ENCODE peak calls at places on chromosome 7, in ten cellular contexts. O is A549, X is HCT116, S is SK-N-SH, N is endothelial cell of umbilical vein, R is H1, L is WTC11, F is HepG2, B is K562, M is GM12878. V is an unnamed sample.

GRCh38 chr7:129829677-129830631 is 122.8 kb downstream of the UBE2H start:
- DNase-seq in S (peak), X (peak), L (peak), O (peak), F (peak), M (no peak), B (peak), R (peak), N (peak), V (peak)

GRCh38 chr7:26346611-26347200 is 55.0 kb downstream of the SNX10 start:
- DNase-seq in M (no peak), S (no peak), F (no peak), O (no peak), R (no peak), N (no peak), L (no peak), B (no peak), X (peak), V (no peak)

GRCh38 chr7:7257899-7258692 is 75.8 kb downstream of the C1GALT1 start:
- DNase-seq in O (no peak), B (no peak), N (no peak), L (no peak), F (no peak), R (no peak), S (no peak), X (no peak), M (peak), V (peak)

GRCh38 chr7:129664029-129665012 is 52.8 kb downstream of the NRF1 start:
- DNase-seq in B (peak), L (no peak), S (peak), N (peak), F (peak), R (no peak), M (peak), O (peak), X (peak), V (peak)

GRCh38 chr7:33805630-33806233 is 99.6 kb upstream of the BMPER start:
- DNase-seq in O (no peak), B (no peak), L (no peak), X (no peak), S (no peak), M (no peak), F (no peak), N (peak), R (no peak), V (no peak)

GRCh38 chr7:152872745-152873118 is 113.2 kb downstream of the ACTR3B start:
- DNase-seq in R (no peak), X (no peak), F (no peak), L (no peak), B (no peak), S (no peak), O (no peak), M (no peak), N (no peak), V (no peak)

GRCh38 chr7:116674508-116675173 is 2.6 kb downstream of the MET start:
- DNase-seq in M (no peak), F (no peak), B (no peak), N (peak), R (no peak), L (no peak), O (peak), X (no peak), S (no peak), V (no peak)

GRCh38 chr7:137421389-137421788 is 77.9 kb upstream of the PTN start:
- DNase-seq in B (no peak), N (no peak), L (no peak), M (no peak), R (no peak), X (no peak), O (no peak), S (no peak), F (no peak), V (no peak)

GRCh38 chr7:118186491-118186890 is 2.5 kb downstream of the LSM8 start:
- DNase-seq in M (no peak), S (no peak), X (no peak), B (no peak), O (no peak), L (no peak), N (no peak), R (no peak), F (no peak), V (peak)

GRCh38 chr7:2701832-2702593 is 14.0 kb downstream of the AMZ1 start:
- DNase-seq in M (no peak), X (no peak), O (no peak), S (peak), R (no peak), L (no peak), N (no peak), B (no peak), F (no peak), V (no peak)

GRCh38 chr7:36216063-36216684 is 63.1 kb downstream of the EEPD1 start:
- DNase-seq in L (no peak), S (no peak), M (no peak), X (no peak), F (peak), B (no peak), N (no peak), R (no peak), O (no peak), V (no peak)

GRCh38 chr7:7795736-7796135 is 77.3 kb upstream of the RPA3 start:
- DNase-seq in R (no peak), X (peak), F (peak), M (no peak), B (no peak), O (peak), S (no peak), N (peak), L (no peak), V (peak)

GRCh38 chr7:87370660-87371180 is 25.3 kb downstream of the CROT start:
- DNase-seq in M (no peak), X (no peak), O (no peak), B (no peak), N (peak), F (peak), S (no peak), L (no peak), R (no peak), V (peak)

GRCh38 chr7:75914655-75915415 is at the start of gene POR:
- DNase-seq in N (peak), O (peak), F (peak), R (peak), B (peak), M (peak), S (peak), L (peak), X (peak), V (peak)
- TF ChIP-seq CTCF in N (no peak), O (no peak), F (peak), R (no peak), B (peak), M (no peak), S (no peak), L (no peak), X (no peak), V (no peak)

DNA sequence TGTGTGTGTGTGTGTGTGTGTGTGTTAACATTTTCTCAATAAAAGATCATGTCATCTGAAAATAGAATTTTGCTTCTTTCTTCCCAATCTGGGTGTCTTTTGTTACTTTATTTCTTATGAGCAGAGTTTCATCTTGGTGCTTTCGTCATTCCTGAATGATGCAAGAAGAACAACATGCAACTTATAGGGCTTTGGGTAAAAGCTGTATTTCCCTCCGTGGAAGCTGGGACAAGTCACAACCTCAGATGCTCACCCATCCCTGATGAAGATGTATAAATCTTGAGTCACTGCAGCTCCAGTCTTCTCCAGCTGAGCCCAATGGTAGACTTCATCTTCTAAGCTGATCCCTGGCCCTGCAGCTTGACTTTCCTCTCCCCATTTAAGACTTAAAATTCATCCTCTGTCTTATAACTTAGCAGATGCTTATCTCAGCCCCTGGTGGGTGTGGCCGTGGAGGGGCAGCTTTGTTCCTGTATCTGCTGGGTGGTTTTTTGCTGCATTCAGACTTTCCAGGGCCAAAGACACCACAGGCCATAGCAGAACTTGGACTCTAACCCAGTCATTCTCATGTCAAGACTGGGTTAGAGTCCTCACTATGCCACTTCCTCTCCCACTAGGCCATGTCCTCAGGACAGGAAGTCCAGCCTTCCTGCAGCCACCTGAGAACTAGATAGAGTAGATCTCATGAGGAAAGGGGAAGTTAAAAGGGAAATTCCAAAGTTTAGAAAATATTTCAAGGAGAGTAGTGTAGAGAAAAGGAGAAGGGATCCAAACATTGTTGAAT is 356.3 kb downstream of the TNS3 start:
- DNase-seq in L (no peak), R (no peak), B (no peak), S (no peak), F (no peak), M (no peak), O (no peak), X (no peak), N (no peak), V (peak)
- TF ChIP-seq MAX in L (no peak), R (no peak), B (no peak), S (no peak), F (no peak), M (no peak), O (no peak), X (no peak), N (no peak), V (no peak)

GRCh38 chr7:159030490-159031134 is 114.1 kb downstream of the VIPR2 start:
- DNase-seq in N (peak), R (peak), L (peak), O (peak), B (peak), F (peak), X (peak), M (no peak), S (peak), V (peak)
- TF ChIP-seq CTCF in N (peak), R (peak), L (peak), O (peak), B (peak), F (peak), X (peak), M (no peak), S (no peak), V (peak)

GRCh38 chr7:17832242-17832641 is 108.1 kb downstream of the SNX13 start:
- DNase-seq in N (no peak), F (no peak), O (no peak), X (no peak), R (no peak), M (no peak), L (no peak), B (no peak), S (no peak), V (no peak)

GRCh38 chr7:17829001-17829400 is 111.3 kb downstream of the SNX13 start:
- DNase-seq in N (no peak), R (no peak), F (no peak), O (no peak), S (no peak), L (no peak), M (no peak), X (no peak), B (no peak), V (no peak)

GRCh38 chr7:17832820-17833219 is 107.5 kb downstream of the SNX13 start:
- DNase-seq in R (no peak), N (no peak), M (no peak), B (no peak), O (no peak), L (no peak), X (no peak), S (no peak), F (no peak), V (no peak)

GRCh38 chr7:17830206-17830605 is 110.1 kb downstream of the SNX13 start:
- DNase-seq in N (no peak), S (no peak), B (no peak), M (no peak), X (no peak), R (no peak), L (no peak), F (no peak), O (no peak), V (no peak)
- TF ChIP-seq MAX in N (no peak), S (no peak), B (no peak), M (no peak), X (no peak), R (no peak), L (no peak), F (no peak), O (no peak), V (no peak)

DNA sequence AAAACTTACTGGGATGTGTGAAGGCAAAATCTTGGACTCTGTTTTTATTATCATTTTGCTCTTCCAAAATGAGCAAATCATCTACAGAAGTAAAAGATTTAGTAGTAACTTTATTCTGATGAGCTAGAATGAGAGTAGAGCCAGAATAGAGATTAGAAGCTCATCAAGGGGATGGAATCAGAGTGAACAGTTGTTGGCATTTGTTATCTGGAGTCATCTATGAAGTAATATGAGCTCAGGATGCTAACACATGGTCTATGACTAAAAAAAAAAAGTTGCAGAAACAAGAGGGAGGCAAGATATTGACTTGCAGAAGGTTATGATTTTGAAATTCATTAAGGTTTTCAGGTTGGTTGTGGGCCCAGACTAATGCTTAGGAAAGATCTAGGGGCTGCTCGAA is 409.1 kb upstream of the ETV1 start:
- DNase-seq in X (no peak), N (no peak), O (no peak), B (no peak), F (no peak), S (no peak), R (no peak), L (no peak), M (no peak), V (no peak)
- TF ChIP-seq CTCF in X (no peak), N (no peak), O (no peak), B (no peak), F (no peak), S (no peak), R (no peak), L (no peak), M (no peak), V (no peak)

GRCh38 chr7:13115157-13115772 is 427.8 kb downstream of the ARL4A start:
- DNase-seq in N (peak), M (no peak), L (no peak), B (no peak), O (no peak), X (no peak), F (no peak), S (no peak), R (no peak), V (no peak)
- TF ChIP-seq MAX in N (no peak), M (no peak), L (no peak), B (no peak), O (no peak), X (no peak), F (no peak), S (no peak), R (no peak), V (no peak)

DNA sequence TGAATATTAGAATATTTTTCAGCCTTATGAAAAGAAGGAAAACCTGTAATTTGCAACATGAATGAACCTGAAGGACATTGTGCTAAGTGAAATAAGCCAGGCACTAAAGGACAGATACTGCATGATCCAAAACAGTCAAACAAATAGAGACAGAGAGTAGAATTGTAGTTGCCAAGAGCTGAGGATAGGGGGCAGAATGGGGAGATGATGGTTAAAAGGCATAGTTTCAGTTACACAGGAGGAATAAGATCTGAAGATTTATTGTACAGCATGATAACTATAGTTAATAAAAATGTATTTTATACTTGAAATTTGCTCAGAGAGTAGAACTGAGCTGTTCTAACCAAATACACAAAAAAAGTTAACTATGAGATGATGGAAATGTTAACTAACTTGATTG is 149.0 kb upstream of the TMEM106B start:
- DNase-seq in N (no peak), X (no peak), F (no peak), M (no peak), S (no peak), O (no peak), R (no peak), B (no peak), L (peak), V (peak)
- TF ChIP-seq CTCF in N (peak), X (peak), F (no peak), M (no peak), S (peak), O (no peak), R (peak), B (no peak), L (no peak), V (peak)

DNA sequence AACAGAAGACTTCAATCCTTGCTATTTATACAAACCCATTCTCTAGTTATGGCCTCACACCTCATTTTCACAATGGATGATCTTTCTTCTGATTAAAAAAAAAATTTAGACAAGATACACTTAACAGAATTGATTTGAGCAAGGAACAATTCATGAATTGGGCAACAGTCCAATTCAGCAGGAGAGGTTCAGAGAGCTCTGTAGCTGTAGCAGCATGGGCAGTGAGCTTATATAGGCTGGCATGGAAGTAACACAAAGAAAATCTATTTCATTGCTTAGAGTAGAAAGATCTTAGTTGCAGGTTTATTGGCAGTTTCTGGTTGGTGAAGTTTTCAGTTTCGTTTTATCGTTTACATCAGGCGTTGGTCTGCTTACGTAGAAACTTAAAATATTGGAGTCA is 23.0 kb upstream of the LRGUK start:
- DNase-seq in S (no peak), N (no peak), F (no peak), X (no peak), L (no peak), M (no peak), R (no peak), B (no peak), O (no peak), V (no peak)
- TF ChIP-seq MAX in S (no peak), N (no peak), F (no peak), X (no peak), L (no peak), M (no peak), R (no peak), B (no peak), O (no peak), V (no peak)

GRCh38 chr7:107056728-107057473 is 12.4 kb downstream of the PRKAR2B start:
- DNase-seq in B (no peak), S (no peak), O (no peak), R (no peak), X (no peak), N (no peak), M (no peak), L (no peak), F (no peak), V (no peak)

GRCh38 chr7:107063245-107064120 is 19.0 kb downstream of the PRKAR2B start:
- DNase-seq in R (no peak), N (no peak), S (no peak), O (no peak), B (no peak), F (no peak), X (no peak), L (no peak), M (no peak), V (no peak)

GRCh38 chr7:107064255-107064654 is 19.8 kb downstream of the PRKAR2B start:
- DNase-seq in F (no peak), S (no peak), N (no peak), X (no peak), M (no peak), L (no peak), B (no peak), R (no peak), O (no peak), V (no peak)

GRCh38 chr7:107057474-107057833 is 12.9 kb downstream of the PRKAR2B start:
- DNase-seq in S (no peak), R (no peak), M (no peak), N (no peak), X (no peak), B (no peak), L (no peak), F (no peak), O (no peak), V (no peak)

DNA sequence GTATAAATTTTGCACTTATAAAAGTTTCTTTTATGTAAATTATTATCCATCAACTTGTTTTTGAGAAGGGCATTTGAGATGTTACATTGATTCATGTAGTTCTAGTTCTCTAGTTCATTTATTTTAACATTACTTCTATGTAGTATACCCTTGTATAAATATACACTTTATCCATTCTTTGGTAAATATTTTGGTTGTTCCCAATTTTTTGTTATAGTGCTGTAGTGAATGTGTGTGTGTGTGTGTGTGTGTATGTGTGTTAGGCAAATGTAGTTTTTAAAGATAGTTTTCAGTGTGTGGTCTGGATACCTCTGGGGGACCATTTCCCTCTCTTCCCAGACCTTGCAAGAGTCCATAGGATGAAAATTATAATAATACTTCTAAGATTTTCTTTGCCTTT is 15.0 kb downstream of the PRKAR2B start:
- DNase-seq in L (no peak), B (no peak), R (no peak), M (no peak), N (no peak), O (no peak), X (no peak), S (no peak), F (no peak), V (no peak)
- TF ChIP-seq CTCF in L (no peak), B (no peak), R (no peak), M (no peak), N (no peak), O (no peak), X (no peak), S (no peak), F (no peak), V (no peak)

GRCh38 chr7:50651227-50651989 is 86.2 kb upstream of the DDC start:
- DNase-seq in B (no peak), F (no peak), X (no peak), S (no peak), M (no peak), L (no peak), N (no peak), R (no peak), O (no peak), V (peak)

GRCh38 chr7:50648076-50648475 is 82.9 kb upstream of the DDC start:
- DNase-seq in S (no peak), O (no peak), R (peak), B (no peak), L (no peak), X (no peak), N (no peak), M (no peak), F (no peak), V (no peak)

GRCh38 chr7:50649259-50649885 is 84.2 kb upstream of the DDC start:
- DNase-seq in F (no peak), N (no peak), M (no peak), S (no peak), L (no peak), R (no peak), X (no peak), O (no peak), B (no peak), V (no peak)

GRCh38 chr7:50648570-50649169 is 83.5 kb upstream of the DDC start:
- DNase-seq in M (no peak), F (peak), O (no peak), B (no peak), R (peak), N (no peak), X (no peak), S (no peak), L (no peak), V (no peak)

DNA sequence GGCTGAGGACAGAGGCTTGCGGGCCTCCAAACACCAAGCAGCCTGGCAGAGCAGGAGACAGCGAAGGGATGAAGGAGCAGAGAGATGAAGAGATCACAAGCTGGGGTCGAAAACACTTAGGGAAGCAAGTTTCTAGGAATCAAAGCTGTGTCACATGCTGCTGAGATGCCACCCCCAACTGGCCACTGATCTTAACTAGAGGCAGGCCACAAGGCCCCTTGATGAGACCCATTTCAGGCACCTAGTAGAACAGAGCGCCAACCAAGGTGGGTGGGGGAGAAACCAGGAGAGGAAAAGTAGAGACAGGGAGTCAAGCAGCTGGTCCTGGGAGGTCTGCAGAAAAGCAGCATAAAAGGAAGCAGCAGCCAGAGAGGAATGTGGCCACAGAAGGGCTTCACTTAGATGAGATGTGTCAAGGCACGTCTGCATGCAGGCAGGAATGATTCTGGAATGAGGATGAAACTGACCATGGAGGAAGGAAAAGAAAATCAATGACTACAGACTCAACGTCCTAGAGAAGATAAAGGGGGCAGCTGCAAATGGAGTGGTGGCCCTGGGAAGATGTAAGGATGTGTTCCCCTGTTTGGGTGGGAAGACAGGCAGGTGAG is 85.0 kb upstream of the DDC start:
- DNase-seq in N (no peak), R (no peak), B (no peak), L (no peak), M (no peak), S (no peak), F (no peak), O (no peak), X (no peak), V (no peak)
- TF ChIP-seq MAX in N (no peak), R (no peak), B (no peak), L (no peak), M (no peak), S (no peak), F (no peak), O (no peak), X (no peak), V (no peak)